ENCODE peak calls at places on chromosome 1, in nine cellular contexts. One of them, this sample, is unnamed.
A peak's percentile ranks its signal among the peaks of the same experiment; 100 is the strongest.

GRCh38 chr1:34640654-34641401 is 114.0 kb upstream of the GJB5 start:
- DNase-seq in D721Med: no peak
- DNase-seq in Jurkat, Clone E6-1: no peak
- DNase-seq in LHCN-M2: no peak
- DNase-seq in H7: no peak
- DNase-seq in activated CD4-positive, alpha-beta T cell treated with anti-CD3 and anti-CD28 coated beads for 24 hours: no peak
- DNase-seq in ELF-1: peak; percentile 39
- DNase-seq in EL: no peak
- DNase-seq in AG08396: no peak
- DNase-seq in this sample: no peak

GRCh38 chr1:98133151-98133550 is 212.3 kb upstream of the DPYD start:
- DNase-seq in LHCN-M2: peak; percentile 38
- DNase-seq in activated CD4-positive, alpha-beta T cell treated with anti-CD3 and anti-CD28 coated beads for 24 hours: no peak
- DNase-seq in H7: no peak
- DNase-seq in Jurkat, Clone E6-1: no peak
- DNase-seq in D721Med: no peak
- DNase-seq in AG08396: peak; percentile 6
- DNase-seq in ELF-1: no peak
- DNase-seq in EL: no peak
- DNase-seq in this sample: no peak

GRCh38 chr1:54842963-54843362 is 41.8 kb upstream of the TTC22 start:
- DNase-seq in activated CD4-positive, alpha-beta T cell treated with anti-CD3 and anti-CD28 coated beads for 24 hours: no peak
- DNase-seq in Jurkat, Clone E6-1: no peak
- DNase-seq in EL: no peak
- DNase-seq in H7: no peak
- DNase-seq in AG08396: no peak
- DNase-seq in ELF-1: no peak
- DNase-seq in LHCN-M2: no peak
- DNase-seq in D721Med: no peak
- DNase-seq in this sample: no peak

GRCh38 chr1:152869808-152870419 is 8.2 kb upstream of the SMCP start:
- DNase-seq in AG08396: peak; percentile 82
- DNase-seq in H7: peak; percentile 73
- DNase-seq in Jurkat, Clone E6-1: peak; percentile 58
- DNase-seq in LHCN-M2: peak; percentile 50
- DNase-seq in ELF-1: peak; percentile 68
- DNase-seq in D721Med: no peak
- DNase-seq in activated CD4-positive, alpha-beta T cell treated with anti-CD3 and anti-CD28 coated beads for 24 hours: peak; percentile 39
- DNase-seq in EL: peak; percentile 73
- DNase-seq in this sample: peak; percentile 95

GRCh38 chr1:51305371-51305823 is 25.0 kb downstream of the TTC39A start:
- DNase-seq in AG08396: no peak
- DNase-seq in LHCN-M2: no peak
- DNase-seq in D721Med: no peak
- DNase-seq in H7: peak; percentile 71
- DNase-seq in Jurkat, Clone E6-1: no peak
- DNase-seq in activated CD4-positive, alpha-beta T cell treated with anti-CD3 and anti-CD28 coated beads for 24 hours: no peak
- DNase-seq in ELF-1: no peak
- DNase-seq in EL: no peak
- DNase-seq in this sample: peak; percentile 78

GRCh38 chr1:29569971-29570634 is 333.8 kb downstream of the PTPRU start:
- DNase-seq in EL: peak; percentile 90
- DNase-seq in ELF-1: no peak
- DNase-seq in H7: no peak
- DNase-seq in Jurkat, Clone E6-1: no peak
- DNase-seq in D721Med: no peak
- DNase-seq in activated CD4-positive, alpha-beta T cell treated with anti-CD3 and anti-CD28 coated beads for 24 hours: no peak
- DNase-seq in AG08396: peak; percentile 89
- DNase-seq in LHCN-M2: peak; percentile 97
- DNase-seq in this sample: no peak

GRCh38 chr1:160205974-160206369 is 788 bp downstream of the PEA15 start:
- DNase-seq in ELF-1: peak; percentile 43
- DNase-seq in Jurkat, Clone E6-1: no peak
- DNase-seq in D721Med: no peak
- DNase-seq in H7: no peak
- DNase-seq in LHCN-M2: peak; percentile 66
- DNase-seq in AG08396: peak; percentile 75
- DNase-seq in EL: peak; percentile 80
- DNase-seq in activated CD4-positive, alpha-beta T cell treated with anti-CD3 and anti-CD28 coated beads for 24 hours: peak; percentile 12
- DNase-seq in this sample: no peak

GRCh38 chr1:33312413-33312749 is 8.5 kb downstream of the A3GALT2 start:
- DNase-seq in Jurkat, Clone E6-1: no peak
- DNase-seq in EL: no peak
- DNase-seq in LHCN-M2: no peak
- DNase-seq in H7: no peak
- DNase-seq in D721Med: no peak
- DNase-seq in AG08396: no peak
- DNase-seq in ELF-1: no peak
- DNase-seq in activated CD4-positive, alpha-beta T cell treated with anti-CD3 and anti-CD28 coated beads for 24 hours: no peak
- DNase-seq in this sample: no peak

GRCh38 chr1:110619412-110620249 is 13.5 kb upstream of the KCNA2 start:
- DNase-seq in H7: peak; percentile 88
- DNase-seq in D721Med: peak; percentile 65
- DNase-seq in ELF-1: peak; percentile 91
- DNase-seq in LHCN-M2: peak; percentile 49
- DNase-seq in Jurkat, Clone E6-1: peak; percentile 71
- DNase-seq in activated CD4-positive, alpha-beta T cell treated with anti-CD3 and anti-CD28 coated beads for 24 hours: peak; percentile 83
- DNase-seq in AG08396: peak; percentile 88
- DNase-seq in EL: peak; percentile 80
- DNase-seq in this sample: peak; percentile 93

GRCh38 chr1:244969355-244970235 is 105.3 kb upstream of the HNRNPU start:
- DNase-seq in Jurkat, Clone E6-1: peak; percentile 32
- DNase-seq in H7: peak; percentile 81
- DNase-seq in LHCN-M2: peak; percentile 91
- DNase-seq in EL: peak; percentile 75
- DNase-seq in D721Med: no peak
- DNase-seq in AG08396: peak; percentile 58
- DNase-seq in ELF-1: peak; percentile 89
- DNase-seq in activated CD4-positive, alpha-beta T cell treated with anti-CD3 and anti-CD28 coated beads for 24 hours: peak; percentile 40
- DNase-seq in this sample: peak; percentile 77

GRCh38 chr1:227766015-227766634 is 30.9 kb downstream of the SNAP47 start:
- DNase-seq in EL: peak; percentile 27
- DNase-seq in LHCN-M2: peak; percentile 58
- DNase-seq in D721Med: no peak
- DNase-seq in Jurkat, Clone E6-1: peak; percentile 67
- DNase-seq in ELF-1: no peak
- DNase-seq in H7: peak; percentile 43
- DNase-seq in AG08396: peak; percentile 23
- DNase-seq in activated CD4-positive, alpha-beta T cell treated with anti-CD3 and anti-CD28 coated beads for 24 hours: peak; percentile 35
- DNase-seq in this sample: no peak

GRCh38 chr1:205481629-205482071 is 22.8 kb upstream of the CDK18 start:
- DNase-seq in H7: peak; percentile 62
- DNase-seq in LHCN-M2: no peak
- DNase-seq in activated CD4-positive, alpha-beta T cell treated with anti-CD3 and anti-CD28 coated beads for 24 hours: no peak
- DNase-seq in ELF-1: no peak
- DNase-seq in AG08396: no peak
- DNase-seq in EL: no peak
- DNase-seq in D721Med: peak; percentile 97
- DNase-seq in Jurkat, Clone E6-1: no peak
- DNase-seq in this sample: peak; percentile 99

GRCh38 chr1:231487019-231487418 is 41.5 kb upstream of the TSNAX start:
- DNase-seq in H7: no peak
- DNase-seq in D721Med: no peak
- DNase-seq in ELF-1: no peak
- DNase-seq in EL: peak; percentile 64
- DNase-seq in activated CD4-positive, alpha-beta T cell treated with anti-CD3 and anti-CD28 coated beads for 24 hours: no peak
- DNase-seq in LHCN-M2: peak; percentile 33
- DNase-seq in Jurkat, Clone E6-1: no peak
- DNase-seq in AG08396: no peak
- DNase-seq in this sample: no peak

GRCh38 chr1:14672030-14672429 is 73.5 kb downstream of the KAZN start:
- DNase-seq in D721Med: no peak
- DNase-seq in activated CD4-positive, alpha-beta T cell treated with anti-CD3 and anti-CD28 coated beads for 24 hours: no peak
- DNase-seq in EL: no peak
- DNase-seq in Jurkat, Clone E6-1: no peak
- DNase-seq in LHCN-M2: no peak
- DNase-seq in ELF-1: no peak
- DNase-seq in AG08396: no peak
- DNase-seq in H7: no peak
- DNase-seq in this sample: no peak

GRCh38 chr1:228061411-228062084 is 21.0 kb upstream of the ARF1 start:
- DNase-seq in LHCN-M2: no peak
- DNase-seq in AG08396: no peak
- DNase-seq in D721Med: no peak
- DNase-seq in EL: no peak
- DNase-seq in ELF-1: peak; percentile 4
- DNase-seq in activated CD4-positive, alpha-beta T cell treated with anti-CD3 and anti-CD28 coated beads for 24 hours: no peak
- DNase-seq in Jurkat, Clone E6-1: no peak
- DNase-seq in H7: peak; percentile 30
- DNase-seq in this sample: no peak

GRCh38 chr1:60281360-60281932 is 207.9 kb upstream of the C1orf87 start:
- DNase-seq in ELF-1: peak; percentile 84
- DNase-seq in H7: peak; percentile 51
- DNase-seq in Jurkat, Clone E6-1: peak; percentile 80
- DNase-seq in EL: peak; percentile 62
- DNase-seq in D721Med: peak; percentile 33
- DNase-seq in activated CD4-positive, alpha-beta T cell treated with anti-CD3 and anti-CD28 coated beads for 24 hours: no peak
- DNase-seq in LHCN-M2: peak; percentile 87
- DNase-seq in AG08396: peak; percentile 70
- DNase-seq in this sample: peak; percentile 81

GRCh38 chr1:71270394-71270793 is 189.6 kb upstream of the ZRANB2 start:
- DNase-seq in ELF-1: no peak
- DNase-seq in EL: no peak
- DNase-seq in activated CD4-positive, alpha-beta T cell treated with anti-CD3 and anti-CD28 coated beads for 24 hours: no peak
- DNase-seq in D721Med: no peak
- DNase-seq in Jurkat, Clone E6-1: no peak
- DNase-seq in H7: no peak
- DNase-seq in AG08396: no peak
- DNase-seq in LHCN-M2: no peak
- DNase-seq in this sample: peak; percentile 19

GRCh38 chr1:234998174-234998741 is 130.4 kb downstream of the TOMM20 start:
- DNase-seq in ELF-1: peak; percentile 77
- DNase-seq in H7: peak; percentile 39
- DNase-seq in EL: no peak
- DNase-seq in Jurkat, Clone E6-1: no peak
- DNase-seq in D721Med: no peak
- DNase-seq in activated CD4-positive, alpha-beta T cell treated with anti-CD3 and anti-CD28 coated beads for 24 hours: no peak
- DNase-seq in AG08396: no peak
- DNase-seq in LHCN-M2: peak; percentile 60
- DNase-seq in this sample: no peak

GRCh38 chr1:244820131-244820530 is 15.3 kb upstream of the COX20 start:
- DNase-seq in D721Med: no peak
- DNase-seq in AG08396: no peak
- DNase-seq in LHCN-M2: no peak
- DNase-seq in Jurkat, Clone E6-1: no peak
- DNase-seq in ELF-1: no peak
- DNase-seq in H7: no peak
- DNase-seq in activated CD4-positive, alpha-beta T cell treated with anti-CD3 and anti-CD28 coated beads for 24 hours: no peak
- DNase-seq in EL: no peak
- DNase-seq in this sample: no peak

GRCh38 chr1:56376188-56376984 is 203.0 kb downstream of the PLPP3 start:
- DNase-seq in activated CD4-positive, alpha-beta T cell treated with anti-CD3 and anti-CD28 coated beads for 24 hours: no peak
- DNase-seq in H7: peak; percentile 41
- DNase-seq in Jurkat, Clone E6-1: peak; percentile 5
- DNase-seq in ELF-1: peak; percentile 65
- DNase-seq in EL: peak; percentile 42
- DNase-seq in D721Med: no peak
- DNase-seq in AG08396: peak; percentile 48
- DNase-seq in LHCN-M2: peak; percentile 59
- DNase-seq in this sample: no peak

GRCh38 chr1:196459383-196459782 is 148.9 kb downstream of the KCNT2 start:
- DNase-seq in AG08396: peak; percentile 5
- DNase-seq in LHCN-M2: no peak
- DNase-seq in H7: no peak
- DNase-seq in ELF-1: no peak
- DNase-seq in D721Med: no peak
- DNase-seq in Jurkat, Clone E6-1: no peak
- DNase-seq in EL: no peak
- DNase-seq in activated CD4-positive, alpha-beta T cell treated with anti-CD3 and anti-CD28 coated beads for 24 hours: no peak
- DNase-seq in this sample: no peak

GRCh38 chr1:240526321-240526720 is 85.6 kb downstream of the GREM2 start:
- DNase-seq in activated CD4-positive, alpha-beta T cell treated with anti-CD3 and anti-CD28 coated beads for 24 hours: no peak
- DNase-seq in EL: no peak
- DNase-seq in AG08396: no peak
- DNase-seq in Jurkat, Clone E6-1: no peak
- DNase-seq in LHCN-M2: peak; percentile 78
- DNase-seq in ELF-1: no peak
- DNase-seq in D721Med: no peak
- DNase-seq in H7: no peak
- DNase-seq in this sample: peak; percentile 91

GRCh38 chr1:183375381-183375780 is 42.8 kb downstream of the NMNAT2 start:
- DNase-seq in activated CD4-positive, alpha-beta T cell treated with anti-CD3 and anti-CD28 coated beads for 24 hours: no peak
- DNase-seq in H7: no peak
- DNase-seq in ELF-1: no peak
- DNase-seq in AG08396: no peak
- DNase-seq in EL: no peak
- DNase-seq in Jurkat, Clone E6-1: no peak
- DNase-seq in LHCN-M2: no peak
- DNase-seq in D721Med: no peak
- DNase-seq in this sample: no peak

GRCh38 chr1:225760531-225760930 is 17.1 kb upstream of the SRP9 start:
- DNase-seq in EL: no peak
- DNase-seq in Jurkat, Clone E6-1: no peak
- DNase-seq in LHCN-M2: no peak
- DNase-seq in activated CD4-positive, alpha-beta T cell treated with anti-CD3 and anti-CD28 coated beads for 24 hours: no peak
- DNase-seq in ELF-1: no peak
- DNase-seq in H7: no peak
- DNase-seq in D721Med: no peak
- DNase-seq in AG08396: no peak
- DNase-seq in this sample: no peak

GRCh38 chr1:207925210-207925609 is 14.3 kb upstream of the CD34 start:
- DNase-seq in D721Med: no peak
- DNase-seq in LHCN-M2: peak; percentile 55
- DNase-seq in EL: peak; percentile 33
- DNase-seq in activated CD4-positive, alpha-beta T cell treated with anti-CD3 and anti-CD28 coated beads for 24 hours: no peak
- DNase-seq in AG08396: no peak
- DNase-seq in H7: peak; percentile 58
- DNase-seq in Jurkat, Clone E6-1: no peak
- DNase-seq in ELF-1: peak; percentile 95
- DNase-seq in this sample: peak; percentile 99

GRCh38 chr1:161082996-161083742 is 6.2 kb downstream of the NECTIN4 start:
- DNase-seq in EL: peak; percentile 94
- DNase-seq in activated CD4-positive, alpha-beta T cell treated with anti-CD3 and anti-CD28 coated beads for 24 hours: no peak
- DNase-seq in ELF-1: peak; percentile 97
- DNase-seq in D721Med: no peak
- DNase-seq in LHCN-M2: peak; percentile 94
- DNase-seq in H7: peak; percentile 54
- DNase-seq in Jurkat, Clone E6-1: no peak
- DNase-seq in AG08396: peak; percentile 91
- DNase-seq in this sample: peak; percentile 51

GRCh38 chr1:213464786-213465460 is 413.9 kb downstream of the RPS6KC1 start:
- DNase-seq in Jurkat, Clone E6-1: no peak
- DNase-seq in EL: no peak
- DNase-seq in AG08396: no peak
- DNase-seq in H7: no peak
- DNase-seq in ELF-1: no peak
- DNase-seq in activated CD4-positive, alpha-beta T cell treated with anti-CD3 and anti-CD28 coated beads for 24 hours: no peak
- DNase-seq in D721Med: no peak
- DNase-seq in LHCN-M2: no peak
- DNase-seq in this sample: no peak

GRCh38 chr1:230589951-230590350 is 52.3 kb upstream of the COG2 start:
- DNase-seq in Jurkat, Clone E6-1: no peak
- DNase-seq in activated CD4-positive, alpha-beta T cell treated with anti-CD3 and anti-CD28 coated beads for 24 hours: no peak
- DNase-seq in D721Med: no peak
- DNase-seq in H7: no peak
- DNase-seq in EL: no peak
- DNase-seq in LHCN-M2: no peak
- DNase-seq in AG08396: no peak
- DNase-seq in ELF-1: no peak
- DNase-seq in this sample: no peak

GRCh38 chr1:150621497-150622113 is 7.8 kb downstream of the ENSA start:
- DNase-seq in AG08396: peak; percentile 45
- DNase-seq in Jurkat, Clone E6-1: peak; percentile 37
- DNase-seq in EL: peak; percentile 48
- DNase-seq in LHCN-M2: peak; percentile 69
- DNase-seq in activated CD4-positive, alpha-beta T cell treated with anti-CD3 and anti-CD28 coated beads for 24 hours: no peak
- DNase-seq in H7: peak; percentile 67
- DNase-seq in ELF-1: no peak
- DNase-seq in D721Med: no peak
- DNase-seq in this sample: peak; percentile 47

GRCh38 chr1:97004743-97005142 is 283.2 kb downstream of the PTBP2 start:
- DNase-seq in ELF-1: no peak
- DNase-seq in Jurkat, Clone E6-1: no peak
- DNase-seq in H7: no peak
- DNase-seq in activated CD4-positive, alpha-beta T cell treated with anti-CD3 and anti-CD28 coated beads for 24 hours: no peak
- DNase-seq in AG08396: no peak
- DNase-seq in EL: no peak
- DNase-seq in LHCN-M2: no peak
- DNase-seq in D721Med: no peak
- DNase-seq in this sample: no peak

GRCh38 chr1:159184201-159184600 is 12.8 kb downstream of the CADM3 start:
- DNase-seq in ELF-1: no peak
- DNase-seq in activated CD4-positive, alpha-beta T cell treated with anti-CD3 and anti-CD28 coated beads for 24 hours: no peak
- DNase-seq in LHCN-M2: no peak
- DNase-seq in AG08396: no peak
- DNase-seq in Jurkat, Clone E6-1: no peak
- DNase-seq in D721Med: no peak
- DNase-seq in H7: no peak
- DNase-seq in EL: no peak
- DNase-seq in this sample: no peak

This sample was measured in WERI-Rb-1.